ENCODE peak calls at places on chromosomes 12 and 14, in five cellular contexts. C, D, K, I and P are unnamed samples.
A peak's percentile ranks its signal among the peaks of the same experiment; 100 is the strongest.

GRCh38 chr12:31861360-31861759 is 97.9 kb upstream of the RESF1 start:
- DNase-seq in C (no peak), D (no peak), K (no peak), I (no peak), P (peak; percentile 19)

GRCh38 chr12:56957229-56958052 is at the start of gene RDH16:
- DNase-seq in C (peak; percentile 33), D (no peak), K (no peak), I (no peak), P (no peak)

GRCh38 chr14:22977684-22978486 is 4.5 kb downstream of the AJUBA start:
- DNase-seq in C (peak; percentile 82), D (peak; percentile 44), K (peak; percentile 92), I (no peak), P (peak; percentile 89)

GRCh38 chr12:22163594-22163993 is 117.6 kb downstream of the CMAS start:
- DNase-seq in C (no peak), D (no peak), K (no peak), I (no peak), P (no peak)

GRCh38 chr14:37196604-37197420 is 925 bp upstream of the MIPOL1 start:
- DNase-seq in C (no peak), D (no peak), K (no peak), I (no peak), P (no peak)

GRCh38 chr14:71130491-71131179 is 223.4 kb downstream of the PCNX1 start:
- DNase-seq in C (no peak), D (no peak), K (peak; percentile 58), I (no peak), P (no peak)

GRCh38 chr12:86389949-86390348 is 133.8 kb upstream of the MGAT4C start:
- DNase-seq in C (no peak), D (no peak), K (no peak), I (no peak), P (no peak)

GRCh38 chr12:101305226-101305779 is 25.4 kb downstream of the UTP20 start:
- DNase-seq in C (no peak), D (no peak), K (no peak), I (no peak), P (no peak)

GRCh38 chr12:84767079-84767478 is 145.5 kb downstream of the SLC6A15 start:
- DNase-seq in C (no peak), D (no peak), K (no peak), I (no peak), P (no peak)

GRCh38 chr12:10501031-10501430 is 4.7 kb upstream of the EIF2S3B start:
- DNase-seq in C (no peak), D (no peak), K (peak; percentile 20), I (no peak), P (no peak)

GRCh38 chr14:25909361-25909760 is 688.5 kb downstream of the NOVA1 start:
- DNase-seq in C (no peak), D (no peak), K (no peak), I (no peak), P (no peak)

GRCh38 chr12:111117017-111117416 is 196.6 kb upstream of the MYL2 start:
- DNase-seq in C (no peak), D (no peak), K (no peak), I (no peak), P (no peak)

GRCh38 chr14:69945905-69946304 is 66.7 kb downstream of the SMOC1 start:
- DNase-seq in C (no peak), D (no peak), K (peak; percentile 14), I (no peak), P (no peak)

GRCh38 chr12:2389079-2389790 is 336.4 kb downstream of the CACNA1C start:
- DNase-seq in C (peak; percentile 31), D (no peak), K (peak; percentile 63), I (no peak), P (no peak)

GRCh38 chr14:103541494-103541943 is 12.5 kb downstream of the TRMT61A start:
- DNase-seq in C (no peak), D (no peak), K (no peak), I (no peak), P (no peak)

DNA sequence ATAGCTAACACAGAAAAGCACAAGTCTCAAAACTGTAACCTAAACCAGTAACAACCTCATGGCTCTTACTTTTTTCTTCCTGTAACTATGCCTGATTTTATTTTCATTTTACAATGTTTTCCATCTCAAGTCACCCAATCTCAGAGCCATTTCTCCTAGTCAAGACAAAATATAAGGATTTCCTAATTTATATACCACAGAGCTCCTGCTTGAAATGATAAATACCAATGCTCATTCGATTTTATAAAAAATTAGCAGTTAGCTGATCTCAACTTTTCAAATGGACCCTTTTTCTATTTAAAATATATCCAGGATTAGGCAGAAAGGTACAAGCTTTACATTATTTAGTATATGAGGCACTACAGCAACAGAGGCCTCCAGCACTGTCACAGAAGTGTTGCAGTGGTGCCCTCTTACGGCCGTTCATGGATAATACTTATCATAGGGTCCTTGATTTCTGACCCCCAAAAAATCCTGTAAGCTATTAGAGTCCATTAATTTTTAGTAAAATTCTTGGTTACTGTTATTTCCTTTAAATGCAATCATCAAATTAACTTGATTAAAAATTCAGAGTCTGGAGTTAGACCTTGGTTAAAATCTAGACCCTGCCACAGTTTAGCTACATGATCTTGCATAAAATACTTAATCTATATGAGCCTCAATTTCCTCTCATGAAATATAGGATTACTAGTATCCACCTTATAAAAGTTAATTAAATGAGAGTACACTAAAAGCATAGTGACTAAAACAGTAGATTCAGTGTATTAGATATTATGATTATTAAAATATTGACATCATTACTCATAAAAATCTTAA is 68.3 kb downstream of the SEC23A start:
- DNase-seq in C (no peak), D (no peak), K (peak; percentile 19), I (no peak), P (no peak)
- TF ChIP-seq CTCF in C (no peak), D (peak; percentile 11), K (peak; percentile 23), I (no peak), P (peak; percentile 29)

GRCh38 chr12:132176920-132177551 is 32.8 kb downstream of the NOC4L start:
- DNase-seq in C (no peak), D (peak; percentile 3), K (no peak), I (no peak), P (no peak)

GRCh38 chr12:132178314-132178713 is 34.1 kb downstream of the NOC4L start:
- DNase-seq in C (no peak), D (no peak), K (no peak), I (no peak), P (no peak)

GRCh38 chr12:132175496-132176357 is 31.5 kb downstream of the NOC4L start:
- DNase-seq in C (no peak), D (peak; percentile 5), K (no peak), I (no peak), P (no peak)

GRCh38 chr12:132174703-132175490 is 30.6 kb downstream of the NOC4L start:
- DNase-seq in C (no peak), D (peak; percentile 8), K (no peak), I (no peak), P (no peak)

GRCh38 chr12:132176358-132176919 is 32.2 kb downstream of the NOC4L start:
- DNase-seq in C (no peak), D (peak; percentile 8), K (no peak), I (no peak), P (no peak)
- TF ChIP-seq CTCF in C (no peak), D (no peak), K (no peak), I (no peak), P (no peak)

GRCh38 chr12:93482721-93483120 is 15.4 kb downstream of the MRPL42 start:
- DNase-seq in C (no peak), D (no peak), K (no peak), I (no peak), P (no peak)

GRCh38 chr12:93484315-93484981 is 17.1 kb downstream of the MRPL42 start:
- DNase-seq in C (no peak), D (no peak), K (peak; percentile 71), I (no peak), P (no peak)

GRCh38 chr12:93483151-93483807 is 16.0 kb downstream of the MRPL42 start:
- DNase-seq in C (no peak), D (no peak), K (peak; percentile 15), I (no peak), P (no peak)
- TF ChIP-seq CTCF in C (no peak), D (no peak), K (no peak), I (no peak), P (no peak)

GRCh38 chr12:132166093-132166492 is 21.8 kb downstream of the NOC4L start:
- DNase-seq in C (no peak), D (no peak), K (no peak), I (no peak), P (no peak)

GRCh38 chr12:132165584-132165983 is 21.3 kb downstream of the NOC4L start:
- DNase-seq in C (no peak), D (no peak), K (no peak), I (no peak), P (no peak)

GRCh38 chr12:132163041-132163910 is 19.0 kb downstream of the NOC4L start:
- DNase-seq in C (no peak), D (peak; percentile 7), K (no peak), I (no peak), P (no peak)

GRCh38 chr12:132163911-132164288 is 19.6 kb downstream of the NOC4L start:
- DNase-seq in C (no peak), D (no peak), K (no peak), I (no peak), P (no peak)

DNA sequence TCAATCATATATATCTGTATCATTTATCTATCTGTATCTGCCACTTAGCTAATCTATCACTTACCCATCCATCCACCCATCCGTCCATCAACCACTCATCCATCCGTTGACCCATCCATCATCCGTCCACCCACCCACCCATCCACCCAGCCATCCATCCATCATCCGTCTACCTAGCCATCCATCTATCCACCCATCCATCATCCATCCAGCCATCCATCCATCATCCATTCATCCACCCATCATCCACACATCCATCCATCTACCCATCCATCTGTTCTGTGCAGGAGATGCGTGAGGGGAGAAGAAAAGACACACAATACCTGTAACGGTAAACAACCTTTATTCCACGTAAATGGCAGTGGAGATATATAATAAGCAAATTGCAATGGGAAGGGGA is 20.2 kb downstream of the NOC4L start:
- DNase-seq in C (no peak), D (no peak), K (no peak), I (no peak), P (no peak)
- TF ChIP-seq CTCF in C (no peak), D (no peak), K (no peak), I (no peak), P (no peak)

GRCh38 chr14:29536886-29537511 is 390.6 kb downstream of the PRKD1 start:
- DNase-seq in C (no peak), D (no peak), K (peak; percentile 54), I (no peak), P (no peak)
- TF ChIP-seq CTCF in C (no peak), D (peak; percentile 33), K (peak; percentile 30), I (no peak), P (no peak)

GRCh38 chr12:55722948-55723347 is 2.8 kb downstream of the RDH5 start:
- DNase-seq in C (no peak), D (no peak), K (peak; percentile 47), I (no peak), P (no peak)

GRCh38 chr12:55719371-55719770 is 822 bp upstream of the RDH5 start:
- DNase-seq in C (no peak), D (no peak), K (no peak), I (no peak), P (no peak)

GRCh38 chr12:55720071-55720564 is at the start of gene RDH5:
- DNase-seq in C (peak; percentile 94), D (peak; percentile 60), K (peak; percentile 98), I (no peak), P (peak; percentile 83)

GRCh38 chr12:55721601-55722213 is 1.5 kb downstream of the RDH5 start:
- DNase-seq in C (no peak), D (no peak), K (peak; percentile 37), I (no peak), P (no peak)

GRCh38 chr12:55720894-55721444 is 776 bp downstream of the RDH5 start:
- DNase-seq in C (peak; percentile 96), D (peak; percentile 64), K (peak; percentile 99), I (no peak), P (peak; percentile 65)
- TF ChIP-seq CTCF in C (no peak), D (peak; percentile 50), K (peak; percentile 38), I (no peak), P (peak; percentile 66)